ENCODE peak calls at places on chromosome 14, in seven cellular contexts. One of them, this sample, is unnamed.

GRCh38 chr14:100004392-100004791 is 60.8 kb upstream of the EVL start:
- DNase-seq in pancreas: no peak
- DNase-seq in mucosa of descending colon: no peak
- DNase-seq in colonic mucosa: no peak
- DNase-seq in transverse colon: no peak
- DNase-seq in hepatocyte: no peak
- DNase-seq in psoas muscle: no peak
- DNase-seq in this sample: no peak

GRCh38 chr14:58301416-58301815 is 3.1 kb downstream of the ARID4A start:
- DNase-seq in pancreas: no peak
- DNase-seq in mucosa of descending colon: no peak
- DNase-seq in colonic mucosa: no peak
- DNase-seq in transverse colon: no peak
- DNase-seq in hepatocyte: no peak
- DNase-seq in psoas muscle: no peak
- DNase-seq in this sample: no peak

GRCh38 chr14:43983721-43984120 is 523.4 kb downstream of the FSCB start:
- DNase-seq in pancreas: no peak
- DNase-seq in mucosa of descending colon: no peak
- DNase-seq in colonic mucosa: no peak
- DNase-seq in transverse colon: no peak
- DNase-seq in hepatocyte: no peak
- DNase-seq in psoas muscle: no peak
- DNase-seq in this sample: no peak

GRCh38 chr14:74706101-74706500 is 6.8 kb downstream of the AREL1 start:
- DNase-seq in pancreas: no peak
- DNase-seq in mucosa of descending colon: no peak
- DNase-seq in colonic mucosa: no peak
- DNase-seq in transverse colon: no peak
- DNase-seq in hepatocyte: no peak
- DNase-seq in psoas muscle: no peak
- DNase-seq in this sample: no peak

GRCh38 chr14:64556526-64556925 is 6.8 kb downstream of the PPP1R36 start:
- DNase-seq in pancreas: no peak
- DNase-seq in mucosa of descending colon: no peak
- DNase-seq in colonic mucosa: no peak
- DNase-seq in transverse colon: no peak
- DNase-seq in hepatocyte: no peak
- DNase-seq in psoas muscle: no peak
- DNase-seq in this sample: no peak

GRCh38 chr14:68403191-68403781 is 389.6 kb downstream of the ZFP36L1 start:
- DNase-seq in pancreas: no peak
- DNase-seq in mucosa of descending colon: no peak
- DNase-seq in colonic mucosa: no peak
- DNase-seq in transverse colon: no peak
- DNase-seq in hepatocyte: no peak
- DNase-seq in psoas muscle: no peak
- DNase-seq in this sample: peak; percentile 59

GRCh38 chr14:37637341-37637740 is 41.9 kb downstream of the TTC6 start:
- DNase-seq in pancreas: no peak
- DNase-seq in mucosa of descending colon: no peak
- DNase-seq in colonic mucosa: no peak
- DNase-seq in transverse colon: no peak
- DNase-seq in hepatocyte: no peak
- DNase-seq in psoas muscle: no peak
- DNase-seq in this sample: no peak

GRCh38 chr14:86641310-86641709 is 1111.4 kb downstream of the FLRT2 start:
- DNase-seq in pancreas: no peak
- DNase-seq in mucosa of descending colon: no peak
- DNase-seq in colonic mucosa: no peak
- DNase-seq in transverse colon: no peak
- DNase-seq in hepatocyte: no peak
- DNase-seq in psoas muscle: no peak
- DNase-seq in this sample: no peak

GRCh38 chr14:82420874-82421273 is 887.2 kb upstream of the SEL1L start:
- DNase-seq in pancreas: no peak
- DNase-seq in mucosa of descending colon: no peak
- DNase-seq in colonic mucosa: no peak
- DNase-seq in transverse colon: no peak
- DNase-seq in hepatocyte: no peak
- DNase-seq in psoas muscle: no peak
- DNase-seq in this sample: no peak

GRCh38 chr14:25351269-25351668 is 301.3 kb upstream of the STXBP6 start:
- DNase-seq in pancreas: no peak
- DNase-seq in mucosa of descending colon: no peak
- DNase-seq in colonic mucosa: no peak
- DNase-seq in transverse colon: no peak
- DNase-seq in hepatocyte: no peak
- DNase-seq in psoas muscle: no peak
- DNase-seq in this sample: no peak

GRCh38 chr14:61461808-61462275 is 140.5 kb downstream of the PRKCH start:
- DNase-seq in pancreas: no peak
- DNase-seq in mucosa of descending colon: peak; percentile 71
- DNase-seq in colonic mucosa: peak; percentile 59
- DNase-seq in transverse colon: no peak
- DNase-seq in hepatocyte: peak; percentile 76
- DNase-seq in psoas muscle: no peak
- DNase-seq in this sample: no peak

GRCh38 chr14:25484194-25484593 is 434.2 kb upstream of the STXBP6 start:
- DNase-seq in pancreas: no peak
- DNase-seq in mucosa of descending colon: no peak
- DNase-seq in colonic mucosa: no peak
- DNase-seq in transverse colon: no peak
- DNase-seq in hepatocyte: no peak
- DNase-seq in psoas muscle: no peak
- DNase-seq in this sample: no peak

GRCh38 chr14:55448146-55448614 is 7.8 kb upstream of the TBPL2 start:
- DNase-seq in pancreas: no peak
- DNase-seq in mucosa of descending colon: peak; percentile 76
- DNase-seq in colonic mucosa: peak; percentile 51
- DNase-seq in transverse colon: peak; percentile 60
- DNase-seq in hepatocyte: peak; percentile 75
- DNase-seq in psoas muscle: no peak
- DNase-seq in this sample: peak; percentile 43

GRCh38 chr14:70121521-70121920 is 67.2 kb downstream of the SLC8A3 start:
- DNase-seq in pancreas: no peak
- DNase-seq in mucosa of descending colon: no peak
- DNase-seq in colonic mucosa: no peak
- DNase-seq in transverse colon: no peak
- DNase-seq in hepatocyte: no peak
- DNase-seq in psoas muscle: no peak
- DNase-seq in this sample: no peak

GRCh38 chr14:73025544-73025943 is 1.4 kb downstream of the ZFYVE1 start:
- DNase-seq in pancreas: no peak
- DNase-seq in mucosa of descending colon: no peak
- DNase-seq in colonic mucosa: no peak
- DNase-seq in transverse colon: no peak
- DNase-seq in hepatocyte: no peak
- DNase-seq in psoas muscle: no peak
- DNase-seq in this sample: no peak

GRCh38 chr14:27002179-27002578 is 404.3 kb upstream of the NOVA1 start:
- DNase-seq in pancreas: no peak
- DNase-seq in mucosa of descending colon: no peak
- DNase-seq in colonic mucosa: no peak
- DNase-seq in transverse colon: no peak
- DNase-seq in hepatocyte: no peak
- DNase-seq in psoas muscle: no peak
- DNase-seq in this sample: no peak

GRCh38 chr14:72608391-72609204 is 285.3 kb downstream of the DPF3 start:
- DNase-seq in pancreas: no peak
- DNase-seq in mucosa of descending colon: no peak
- DNase-seq in colonic mucosa: peak; percentile 12
- DNase-seq in transverse colon: no peak
- DNase-seq in hepatocyte: peak; percentile 49
- DNase-seq in psoas muscle: no peak
- DNase-seq in this sample: no peak

GRCh38 chr14:74942164-74942563 is 13.2 kb downstream of the PGF start:
- DNase-seq in pancreas: no peak
- DNase-seq in mucosa of descending colon: no peak
- DNase-seq in colonic mucosa: no peak
- DNase-seq in transverse colon: no peak
- DNase-seq in hepatocyte: no peak
- DNase-seq in psoas muscle: no peak
- DNase-seq in this sample: no peak

GRCh38 chr14:70808402-70809237 is 693 bp downstream of the MAP3K9 start:
- DNase-seq in pancreas: peak; percentile 25
- DNase-seq in mucosa of descending colon: peak; percentile 56
- DNase-seq in colonic mucosa: peak; percentile 68
- DNase-seq in transverse colon: peak; percentile 60
- DNase-seq in hepatocyte: peak; percentile 63
- DNase-seq in psoas muscle: peak; percentile 57
- DNase-seq in this sample: no peak

GRCh38 chr14:28272270-28272669 is 494.3 kb upstream of the FOXG1 start:
- DNase-seq in pancreas: no peak
- DNase-seq in mucosa of descending colon: no peak
- DNase-seq in colonic mucosa: no peak
- DNase-seq in transverse colon: no peak
- DNase-seq in hepatocyte: no peak
- DNase-seq in psoas muscle: no peak
- DNase-seq in this sample: no peak

GRCh38 chr14:60722163-60722835 is 1.9 kb downstream of the SIX4 start:
- DNase-seq in pancreas: peak; percentile 54
- DNase-seq in mucosa of descending colon: no peak
- DNase-seq in colonic mucosa: no peak
- DNase-seq in transverse colon: peak; percentile 7
- DNase-seq in hepatocyte: peak; percentile 61
- DNase-seq in psoas muscle: peak; percentile 69
- DNase-seq in this sample: peak; percentile 19

GRCh38 chr14:103109789-103110415 is 13.4 kb upstream of the TNFAIP2 start:
- DNase-seq in pancreas: peak; percentile 37
- DNase-seq in mucosa of descending colon: peak; percentile 50
- DNase-seq in colonic mucosa: no peak
- DNase-seq in transverse colon: peak; percentile 48
- DNase-seq in hepatocyte: no peak
- DNase-seq in psoas muscle: peak; percentile 82
- DNase-seq in this sample: peak; percentile 73

GRCh38 chr14:53109688-53110041 is 43.5 kb downstream of the DDHD1 start:
- DNase-seq in pancreas: no peak
- DNase-seq in mucosa of descending colon: no peak
- DNase-seq in colonic mucosa: no peak
- DNase-seq in transverse colon: no peak
- DNase-seq in hepatocyte: no peak
- DNase-seq in psoas muscle: no peak
- DNase-seq in this sample: no peak
- H3K4me3 ChIP-seq in pancreas: no peak overlapping the region
- H3K4me3 ChIP-seq in mucosa of descending colon: no peak overlapping the region
- H3K4me3 ChIP-seq in colonic mucosa: no peak overlapping the region
- H3K4me3 ChIP-seq in transverse colon: no peak overlapping the region
- H3K4me3 ChIP-seq in hepatocyte: no peak overlapping the region
- H3K4me3 ChIP-seq in psoas muscle: no peak overlapping the region
- H3K4me3 ChIP-seq in this sample: no peak overlapping the region

GRCh38 chr14:106822905-106823304 is 1296.5 kb downstream of the TMEM121 start:
- DNase-seq in pancreas: no peak
- DNase-seq in mucosa of descending colon: no peak
- DNase-seq in colonic mucosa: no peak
- DNase-seq in transverse colon: no peak
- DNase-seq in hepatocyte: no peak
- DNase-seq in psoas muscle: no peak
- DNase-seq in this sample: no peak

GRCh38 chr14:106821119-106821518 is 1294.7 kb downstream of the TMEM121 start:
- DNase-seq in pancreas: no peak
- DNase-seq in mucosa of descending colon: no peak
- DNase-seq in colonic mucosa: no peak
- DNase-seq in transverse colon: no peak
- DNase-seq in hepatocyte: no peak
- DNase-seq in psoas muscle: no peak
- DNase-seq in this sample: no peak

GRCh38 chr14:106826833-106827369 is 1300.5 kb downstream of the TMEM121 start:
- DNase-seq in pancreas: no peak
- DNase-seq in mucosa of descending colon: no peak
- DNase-seq in colonic mucosa: no peak
- DNase-seq in transverse colon: no peak
- DNase-seq in hepatocyte: no peak
- DNase-seq in psoas muscle: no peak
- DNase-seq in this sample: no peak

GRCh38 chr14:106820119-106820518 is 1293.7 kb downstream of the TMEM121 start:
- DNase-seq in pancreas: no peak
- DNase-seq in mucosa of descending colon: no peak
- DNase-seq in colonic mucosa: no peak
- DNase-seq in transverse colon: no peak
- DNase-seq in hepatocyte: no peak
- DNase-seq in psoas muscle: no peak
- DNase-seq in this sample: no peak

DNA sequence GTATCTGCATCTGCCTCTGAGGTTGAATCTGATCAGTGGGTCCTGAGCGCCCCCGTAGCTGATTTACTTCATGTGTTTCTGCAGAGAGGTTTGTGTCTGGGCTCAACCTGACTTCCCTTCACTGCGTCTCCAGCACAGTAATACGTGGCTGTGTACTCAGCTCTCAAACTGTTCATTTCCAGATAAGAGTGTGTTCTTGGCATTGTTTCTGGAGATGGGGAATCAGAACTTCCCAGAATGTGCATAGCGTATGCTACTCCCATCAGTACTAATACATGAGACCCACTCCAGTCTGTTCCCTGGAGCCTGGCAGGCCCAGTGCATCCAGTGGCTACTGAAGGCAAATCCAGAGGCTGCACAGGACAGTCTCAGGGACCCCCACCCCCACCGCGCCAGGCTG is 1297.2 kb downstream of the TMEM121 start:
- DNase-seq in pancreas: no peak
- DNase-seq in mucosa of descending colon: no peak
- DNase-seq in colonic mucosa: no peak
- DNase-seq in transverse colon: no peak
- DNase-seq in hepatocyte: no peak
- DNase-seq in psoas muscle: no peak
- DNase-seq in this sample: no peak
- H3K9me3 ChIP-seq in pancreas: no peaks in the 10 kb centered on the region
- H3K9me3 ChIP-seq in mucosa of descending colon: no peaks in the 10 kb centered on the region
- H3K9me3 ChIP-seq in colonic mucosa: no peaks in the 10 kb centered on the region
- H3K9me3 ChIP-seq in transverse colon: no peaks in the 10 kb centered on the region
- H3K9me3 ChIP-seq in hepatocyte: no peaks in the 10 kb centered on the region
- H3K9me3 ChIP-seq in psoas muscle: no peaks in the 10 kb centered on the region
- H3K9me3 ChIP-seq in this sample: no peaks in the 10 kb centered on the region

GRCh38 chr14:34980337-34980900 is 2.4 kb upstream of the SRP54 start:
- DNase-seq in pancreas: no peak
- DNase-seq in mucosa of descending colon: no peak
- DNase-seq in colonic mucosa: no peak
- DNase-seq in transverse colon: no peak
- DNase-seq in hepatocyte: no peak
- DNase-seq in psoas muscle: no peak
- DNase-seq in this sample: no peak
- H3K4me3 ChIP-seq in pancreas: peak overlapping the region; percentile 75
- H3K4me3 ChIP-seq in mucosa of descending colon: no peak overlapping the region
- H3K4me3 ChIP-seq in colonic mucosa: peak overlapping the region; percentile 83
- H3K4me3 ChIP-seq in transverse colon: no peak overlapping the region
- H3K4me3 ChIP-seq in hepatocyte: peak overlapping the region; percentile 67
- H3K4me3 ChIP-seq in psoas muscle: peak overlapping the region; percentile 83
- H3K4me3 ChIP-seq in this sample: no peak overlapping the region

GRCh38 chr14:106055257-106055656 is 528.9 kb downstream of the TMEM121 start:
- DNase-seq in pancreas: no peak
- DNase-seq in mucosa of descending colon: no peak
- DNase-seq in colonic mucosa: no peak
- DNase-seq in transverse colon: no peak
- DNase-seq in hepatocyte: no peak
- DNase-seq in psoas muscle: no peak
- DNase-seq in this sample: no peak

GRCh38 chr14:106060576-106060975 is 534.2 kb downstream of the TMEM121 start:
- DNase-seq in pancreas: no peak
- DNase-seq in mucosa of descending colon: no peak
- DNase-seq in colonic mucosa: no peak
- DNase-seq in transverse colon: no peak
- DNase-seq in hepatocyte: no peak
- DNase-seq in psoas muscle: no peak
- DNase-seq in this sample: no peak

GRCh38 chr14:106062502-106063272 is 536.3 kb downstream of the TMEM121 start:
- DNase-seq in pancreas: no peak
- DNase-seq in mucosa of descending colon: no peak
- DNase-seq in colonic mucosa: no peak
- DNase-seq in transverse colon: no peak
- DNase-seq in hepatocyte: no peak
- DNase-seq in psoas muscle: no peak
- DNase-seq in this sample: no peak

GRCh38 chr14:106058342-106058741 is 532.0 kb downstream of the TMEM121 start:
- DNase-seq in pancreas: no peak
- DNase-seq in mucosa of descending colon: no peak
- DNase-seq in colonic mucosa: no peak
- DNase-seq in transverse colon: no peak
- DNase-seq in hepatocyte: no peak
- DNase-seq in psoas muscle: no peak
- DNase-seq in this sample: no peak
- H3K9me3 ChIP-seq in pancreas: no peaks in the 10 kb centered on the region
- H3K9me3 ChIP-seq in mucosa of descending colon: no peaks in the 10 kb centered on the region
- H3K9me3 ChIP-seq in colonic mucosa: no peaks in the 10 kb centered on the region
- H3K9me3 ChIP-seq in transverse colon: no peaks in the 10 kb centered on the region
- H3K9me3 ChIP-seq in hepatocyte: no peaks in the 10 kb centered on the region
- H3K9me3 ChIP-seq in psoas muscle: no peaks in the 10 kb centered on the region
- H3K9me3 ChIP-seq in this sample: no peaks in the 10 kb centered on the region

This sample was measured in uterus.